ENCODE peak calls at places on chromosome 14, in six cellular contexts. One of them, this sample, is unnamed.

GRCh38 chr14:65279958-65280357 is 132.6 kb upstream of the FUT8 start:
- DNase-seq in ascending aorta: no peak
- DNase-seq in small intestine: no peak
- DNase-seq in ovary: no peak
- DNase-seq in brain microvascular endothelial cell: no peak
- DNase-seq in endodermal cell: no peak
- DNase-seq in this sample: no peak

GRCh38 chr14:51520087-51520486 is 131.6 kb upstream of the FRMD6 start:
- DNase-seq in endodermal cell: no peak
- DNase-seq in small intestine: no peak
- DNase-seq in brain microvascular endothelial cell: no peak
- DNase-seq in ascending aorta: no peak
- DNase-seq in ovary: no peak
- DNase-seq in this sample: no peak

GRCh38 chr14:84482256-84483071 is 1047.5 kb upstream of the FLRT2 start:
- DNase-seq in endodermal cell: no peak
- DNase-seq in ovary: no peak
- DNase-seq in small intestine: no peak
- DNase-seq in brain microvascular endothelial cell: peak; percentile 23
- DNase-seq in ascending aorta: no peak
- DNase-seq in this sample: no peak

GRCh38 chr14:49870908-49871307 is 18.3 kb upstream of the NEMF start:
- DNase-seq in ascending aorta: no peak
- DNase-seq in ovary: no peak
- DNase-seq in endodermal cell: no peak
- DNase-seq in small intestine: no peak
- DNase-seq in brain microvascular endothelial cell: no peak
- DNase-seq in this sample: no peak

GRCh38 chr14:62117718-62118164 is 355.5 kb downstream of the SNAPC1 start:
- DNase-seq in ascending aorta: no peak
- DNase-seq in brain microvascular endothelial cell: no peak
- DNase-seq in small intestine: no peak
- DNase-seq in ovary: no peak
- DNase-seq in endodermal cell: no peak
- DNase-seq in this sample: no peak

GRCh38 chr14:53391631-53392030 is 238.5 kb upstream of the DDHD1 start:
- DNase-seq in ascending aorta: no peak
- DNase-seq in ovary: no peak
- DNase-seq in small intestine: no peak
- DNase-seq in brain microvascular endothelial cell: peak; percentile 75
- DNase-seq in endodermal cell: no peak
- DNase-seq in this sample: no peak

GRCh38 chr14:85214471-85214870 is 315.5 kb upstream of the FLRT2 start:
- DNase-seq in ovary: no peak
- DNase-seq in endodermal cell: no peak
- DNase-seq in small intestine: no peak
- DNase-seq in ascending aorta: no peak
- DNase-seq in brain microvascular endothelial cell: peak; percentile 73
- DNase-seq in this sample: no peak

GRCh38 chr14:75636100-75636692 is 24.5 kb downstream of the ERG28 start:
- DNase-seq in endodermal cell: no peak
- DNase-seq in small intestine: no peak
- DNase-seq in ovary: no peak
- DNase-seq in brain microvascular endothelial cell: peak; percentile 63
- DNase-seq in ascending aorta: no peak
- DNase-seq in this sample: no peak

GRCh38 chr14:88535813-88536212 is 19.0 kb downstream of the PTPN21 start:
- DNase-seq in brain microvascular endothelial cell: no peak
- DNase-seq in endodermal cell: no peak
- DNase-seq in ovary: no peak
- DNase-seq in small intestine: no peak
- DNase-seq in ascending aorta: no peak
- DNase-seq in this sample: no peak

GRCh38 chr14:70685480-70686197 is 43.9 kb downstream of the TTC9 start:
- DNase-seq in ovary: no peak
- DNase-seq in small intestine: no peak
- DNase-seq in endodermal cell: peak; percentile 54
- DNase-seq in brain microvascular endothelial cell: no peak
- DNase-seq in ascending aorta: no peak
- DNase-seq in this sample: no peak

GRCh38 chr14:29236848-29237247 is 470.3 kb downstream of the FOXG1 start:
- DNase-seq in small intestine: no peak
- DNase-seq in endodermal cell: no peak
- DNase-seq in ovary: no peak
- DNase-seq in ascending aorta: no peak
- DNase-seq in brain microvascular endothelial cell: no peak
- DNase-seq in this sample: no peak

GRCh38 chr14:100735271-100735670 is 8.6 kb downstream of the DLK1 start:
- DNase-seq in brain microvascular endothelial cell: no peak
- DNase-seq in ascending aorta: no peak
- DNase-seq in small intestine: no peak
- DNase-seq in ovary: peak; percentile 29
- DNase-seq in endodermal cell: peak; percentile 17
- DNase-seq in this sample: no peak

GRCh38 chr14:51189600-51190376 is 50.3 kb upstream of the TMX1 start:
- DNase-seq in small intestine: no peak
- DNase-seq in endodermal cell: no peak
- DNase-seq in ascending aorta: no peak
- DNase-seq in brain microvascular endothelial cell: no peak
- DNase-seq in ovary: no peak
- DNase-seq in this sample: no peak

GRCh38 chr14:72715215-72715909 is 178.5 kb downstream of the DPF3 start:
- DNase-seq in endodermal cell: no peak
- DNase-seq in brain microvascular endothelial cell: no peak
- DNase-seq in small intestine: no peak
- DNase-seq in ovary: no peak
- DNase-seq in ascending aorta: peak; percentile 36
- DNase-seq in this sample: peak; percentile 80

GRCh38 chr14:95891742-95892141 is 15.1 kb downstream of the TUNAR start:
- DNase-seq in small intestine: no peak
- DNase-seq in ascending aorta: no peak
- DNase-seq in endodermal cell: no peak
- DNase-seq in brain microvascular endothelial cell: no peak
- DNase-seq in ovary: no peak
- DNase-seq in this sample: no peak

GRCh38 chr14:88198441-88198840 is 124.6 kb downstream of the KCNK10 start:
- DNase-seq in small intestine: no peak
- DNase-seq in ascending aorta: no peak
- DNase-seq in ovary: no peak
- DNase-seq in endodermal cell: no peak
- DNase-seq in brain microvascular endothelial cell: no peak
- DNase-seq in this sample: no peak

GRCh38 chr14:103552011-103552797 is 10.3 kb downstream of the BAG5 start:
- DNase-seq in ascending aorta: no peak
- DNase-seq in small intestine: no peak
- DNase-seq in ovary: no peak
- DNase-seq in brain microvascular endothelial cell: no peak
- DNase-seq in endodermal cell: no peak
- DNase-seq in this sample: peak; percentile 78

GRCh38 chr14:60002819-60003492 is 83.0 kb downstream of the LRRC9 start:
- DNase-seq in endodermal cell: no peak
- DNase-seq in brain microvascular endothelial cell: no peak
- DNase-seq in small intestine: no peak
- DNase-seq in ovary: no peak
- DNase-seq in ascending aorta: no peak
- DNase-seq in this sample: peak; percentile 75

GRCh38 chr14:61923348-61923747 is 161.1 kb downstream of the SNAPC1 start:
- DNase-seq in ascending aorta: no peak
- DNase-seq in small intestine: no peak
- DNase-seq in endodermal cell: no peak
- DNase-seq in ovary: no peak
- DNase-seq in brain microvascular endothelial cell: peak; percentile 29
- DNase-seq in this sample: no peak

GRCh38 chr14:64507376-64508156 is 3.0 kb downstream of the ZBTB1 start:
- DNase-seq in endodermal cell: no peak
- DNase-seq in brain microvascular endothelial cell: no peak
- DNase-seq in ascending aorta: no peak
- DNase-seq in small intestine: no peak
- DNase-seq in ovary: no peak
- DNase-seq in this sample: no peak

GRCh38 chr14:36383674-36384421 is 63.4 kb upstream of the MBIP start:
- DNase-seq in small intestine: no peak
- DNase-seq in ascending aorta: peak; percentile 49
- DNase-seq in ovary: no peak
- DNase-seq in brain microvascular endothelial cell: no peak
- DNase-seq in endodermal cell: no peak
- DNase-seq in this sample: peak; percentile 85

GRCh38 chr14:97592341-97592980 is 795.3 kb downstream of the VRK1 start:
- DNase-seq in ovary: no peak
- DNase-seq in ascending aorta: no peak
- DNase-seq in brain microvascular endothelial cell: no peak
- DNase-seq in endodermal cell: no peak
- DNase-seq in small intestine: peak; percentile 3
- DNase-seq in this sample: no peak

GRCh38 chr14:65600742-65601141 is 188.2 kb downstream of the FUT8 start:
- DNase-seq in ovary: no peak
- DNase-seq in endodermal cell: no peak
- DNase-seq in small intestine: no peak
- DNase-seq in ascending aorta: no peak
- DNase-seq in brain microvascular endothelial cell: no peak
- DNase-seq in this sample: no peak

GRCh38 chr14:68232643-68233055 is 413.1 kb downstream of the RAD51B start:
- DNase-seq in brain microvascular endothelial cell: peak; percentile 99
- DNase-seq in ovary: no peak
- DNase-seq in small intestine: no peak
- DNase-seq in ascending aorta: no peak
- DNase-seq in endodermal cell: no peak
- DNase-seq in this sample: no peak

GRCh38 chr14:90293766-90294471 is 37.6 kb downstream of the PSMC1 start:
- DNase-seq in small intestine: no peak
- DNase-seq in ascending aorta: no peak
- DNase-seq in endodermal cell: no peak
- DNase-seq in brain microvascular endothelial cell: no peak
- DNase-seq in ovary: no peak
- DNase-seq in this sample: no peak
- H3K36me3 ChIP-seq in small intestine: peaks cover 15% of the 10 kb centered on the region
- H3K36me3 ChIP-seq in ascending aorta: peaks cover 42% of the 10 kb centered on the region
- H3K36me3 ChIP-seq in endodermal cell: peaks cover 76% of the 10 kb centered on the region
- H3K36me3 ChIP-seq in brain microvascular endothelial cell: peaks cover 30% of the 10 kb centered on the region
- H3K36me3 ChIP-seq in ovary: no peaks in the 10 kb centered on the region
- H3K36me3 ChIP-seq in this sample: peaks cover 96% of the 10 kb centered on the region

GRCh38 chr14:92832137-92832700 is 38.1 kb downstream of the GOLGA5 start:
- DNase-seq in ovary: no peak
- DNase-seq in small intestine: no peak
- DNase-seq in endodermal cell: no peak
- DNase-seq in ascending aorta: no peak
- DNase-seq in brain microvascular endothelial cell: no peak
- DNase-seq in this sample: no peak
- H3K36me3 ChIP-seq in ovary: no peaks in the 10 kb centered on the region
- H3K36me3 ChIP-seq in small intestine: peaks cover 27% of the 10 kb centered on the region
- H3K36me3 ChIP-seq in endodermal cell: peaks cover 82% of the 10 kb centered on the region
- H3K36me3 ChIP-seq in ascending aorta: peaks cover 73% of the 10 kb centered on the region
- H3K36me3 ChIP-seq in brain microvascular endothelial cell: peaks cover 60% of the 10 kb centered on the region
- H3K36me3 ChIP-seq in this sample: peaks cover 8% of the 10 kb centered on the region

GRCh38 chr14:104776481-104776880 is 19.1 kb downstream of the AKT1 start:
- DNase-seq in small intestine: no peak
- DNase-seq in brain microvascular endothelial cell: no peak
- DNase-seq in endodermal cell: no peak
- DNase-seq in ovary: no peak
- DNase-seq in ascending aorta: no peak
- DNase-seq in this sample: no peak

GRCh38 chr14:104773505-104774452 is 20.8 kb downstream of the SIVA1 start:
- DNase-seq in endodermal cell: no peak
- DNase-seq in brain microvascular endothelial cell: no peak
- DNase-seq in ascending aorta: no peak
- DNase-seq in ovary: no peak
- DNase-seq in small intestine: no peak
- DNase-seq in this sample: no peak

GRCh38 chr14:104776961-104777807 is 18.4 kb downstream of the AKT1 start:
- DNase-seq in endodermal cell: peak; percentile 65
- DNase-seq in ovary: no peak
- DNase-seq in ascending aorta: no peak
- DNase-seq in small intestine: no peak
- DNase-seq in brain microvascular endothelial cell: no peak
- DNase-seq in this sample: no peak

GRCh38 chr14:104774453-104775072 is 21.0 kb downstream of the AKT1 start:
- DNase-seq in endodermal cell: no peak
- DNase-seq in brain microvascular endothelial cell: no peak
- DNase-seq in ovary: no peak
- DNase-seq in ascending aorta: no peak
- DNase-seq in small intestine: no peak
- DNase-seq in this sample: no peak

DNA sequence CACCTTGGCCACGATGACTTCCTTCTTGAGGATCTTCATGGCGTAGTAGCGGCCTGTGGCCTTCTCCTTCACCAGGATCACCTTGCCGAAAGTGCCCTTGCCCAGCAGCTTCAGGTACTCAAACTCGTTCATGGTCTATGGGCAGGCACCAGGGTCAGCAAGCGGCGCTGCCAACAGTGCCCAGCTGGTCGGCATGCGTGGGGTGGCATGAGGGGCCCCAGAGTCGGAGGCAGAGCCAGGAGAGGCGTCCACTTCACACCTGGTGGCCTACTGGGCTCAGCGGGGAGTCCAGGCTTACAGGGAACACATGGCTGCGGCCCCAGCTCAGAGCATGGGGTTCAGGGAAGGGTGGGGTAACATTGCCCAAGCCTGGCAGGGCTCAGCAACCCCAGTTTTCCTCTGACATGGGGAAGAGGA is 20.5 kb downstream of the AKT1 start:
- DNase-seq in brain microvascular endothelial cell: no peak
- DNase-seq in ascending aorta: no peak
- DNase-seq in small intestine: no peak
- DNase-seq in ovary: no peak
- DNase-seq in endodermal cell: no peak
- DNase-seq in this sample: no peak
- H3K36me3 ChIP-seq in brain microvascular endothelial cell: peaks cover 48% of the 10 kb centered on the region
- H3K36me3 ChIP-seq in ascending aorta: peaks cover 72% of the 10 kb centered on the region
- H3K36me3 ChIP-seq in small intestine: peaks cover 6% of the 10 kb centered on the region
- H3K36me3 ChIP-seq in ovary: no peaks in the 10 kb centered on the region
- H3K36me3 ChIP-seq in endodermal cell: peaks cover 55% of the 10 kb centered on the region
- H3K36me3 ChIP-seq in this sample: peaks cover 5% of the 10 kb centered on the region

DNA sequence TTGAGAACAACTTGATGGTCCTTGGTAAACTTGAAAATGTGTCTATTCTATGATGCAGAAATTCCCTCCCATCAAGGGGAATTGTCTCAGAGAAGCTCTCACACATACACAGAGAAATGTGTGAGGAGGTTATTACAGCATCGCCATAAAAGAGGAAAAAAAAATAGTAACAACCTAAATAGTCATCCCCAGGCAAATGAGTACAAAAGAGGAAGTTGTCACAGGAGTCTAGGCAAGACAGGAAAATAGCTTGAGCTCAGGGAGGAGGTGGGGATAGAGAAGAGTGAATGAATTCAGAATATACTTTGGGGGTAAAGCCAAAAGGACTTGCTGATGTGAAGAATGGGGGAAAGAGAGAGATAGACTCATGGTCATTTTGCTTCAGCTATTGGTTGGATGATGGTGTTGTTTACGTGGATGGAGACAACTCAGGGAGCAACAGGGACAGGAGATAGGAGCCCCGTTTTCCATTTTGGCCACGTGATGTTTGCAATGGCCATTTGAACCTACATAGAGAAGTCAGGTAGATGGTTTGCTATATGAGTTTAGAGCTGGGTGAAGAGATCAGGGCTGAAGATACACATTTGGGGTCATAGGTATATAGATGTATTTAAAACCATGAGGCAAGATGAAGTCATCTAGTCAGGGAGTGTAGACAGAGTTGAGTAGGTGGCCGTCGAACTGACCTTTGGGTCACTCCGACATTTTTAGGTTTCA is 20.3 kb downstream of the LRRC74A start:
- DNase-seq in ovary: no peak
- DNase-seq in ascending aorta: no peak
- DNase-seq in brain microvascular endothelial cell: no peak
- DNase-seq in endodermal cell: no peak
- DNase-seq in small intestine: no peak
- DNase-seq in this sample: no peak
- H3K36me3 ChIP-seq in ovary: no peaks in the 10 kb centered on the region
- H3K36me3 ChIP-seq in ascending aorta: no peaks in the 10 kb centered on the region
- H3K36me3 ChIP-seq in brain microvascular endothelial cell: no peaks in the 10 kb centered on the region
- H3K36me3 ChIP-seq in endodermal cell: no peaks in the 10 kb centered on the region
- H3K36me3 ChIP-seq in small intestine: no peaks in the 10 kb centered on the region
- H3K36me3 ChIP-seq in this sample: no peaks in the 10 kb centered on the region